ENCODE peak calls at places on chromosomes 6 and 20, in six cellular contexts. R is tibial nerve, L is Peyer's patch, Q is IMR-90, B is right lobe of liver, V is uterus. C is an unnamed sample.

GRCh38 chr6:132506869-132507813 is 5.8 kb downstream of the STX7 start:
- DNase-seq in R (no peak), B (no peak), Q (no peak), L (no peak), V (no peak), C (no peak)

GRCh38 chr6:113291751-113292445 is 565.2 kb upstream of the MARCKS start:
- DNase-seq in V (no peak), B (no peak), L (no peak), R (no peak), Q (peak), C (no peak)

GRCh38 chr6:149823013-149823412 is 41.1 kb downstream of the LRP11 start:
- DNase-seq in V (no peak), R (no peak), L (no peak), Q (no peak), B (no peak), C (no peak)

GRCh38 chr20:53942121-53942816 is 128.1 kb downstream of the BCAS1 start:
- DNase-seq in Q (no peak), L (no peak), B (no peak), R (no peak), V (no peak), C (no peak)

GRCh38 chr6:120899932-120900331 is 434.3 kb downstream of the TBC1D32 start:
- DNase-seq in L (no peak), B (no peak), V (no peak), R (no peak), Q (no peak), C (no peak)

GRCh38 chr6:119012521-119012920 is 65.9 kb downstream of the FAM184A start:
- DNase-seq in L (no peak), V (no peak), B (no peak), Q (no peak), R (no peak), C (no peak)

GRCh38 chr6:144478487-144478886 is 193.4 kb downstream of the UTRN start:
- DNase-seq in V (no peak), L (no peak), Q (no peak), B (peak), R (peak), C (no peak)

GRCh38 chr6:150573041-150573681 is 26.5 kb upstream of the PLEKHG1 start:
- DNase-seq in B (peak), L (no peak), R (no peak), Q (no peak), V (no peak), C (no peak)

GRCh38 chr6:35485402-35485877 is 11.4 kb downstream of the TEAD3 start:
- DNase-seq in B (no peak), L (no peak), Q (no peak), R (no peak), V (peak), C (no peak)

GRCh38 chr6:116461075-116461474 is at the start of gene CALHM6:
- DNase-seq in V (no peak), Q (no peak), R (no peak), B (no peak), L (no peak), C (no peak)

GRCh38 chr6:6927437-6928361 is 180.1 kb upstream of the RREB1 start:
- DNase-seq in Q (no peak), V (no peak), B (no peak), L (no peak), R (no peak), C (no peak)
- TF ChIP-seq POLR2A in Q (no peak), V (no peak), B (no peak), L (no peak), R (no peak), C (no peak)

GRCh38 chr20:49207071-49207470 is 12.1 kb upstream of the DDX27 start:
- DNase-seq in B (no peak), R (no peak), V (no peak), L (no peak), Q (no peak), C (no peak)
- TF ChIP-seq CTCF in B (no peak), R (no peak), V (no peak), L (no peak), Q (no peak), C (no peak)

GRCh38 chr20:35490736-35491181 is 35.4 kb downstream of the CEP250 start:
- DNase-seq in B (no peak), L (peak), Q (no peak), R (no peak), V (no peak), C (no peak)
- H3K4me3 ChIP-seq in B (peak), L (peak), Q (no peak), R (no peak), V (no peak), C (no peak)

GRCh38 chr20:62121776-62122658 is at the start of gene LSM14B:
- DNase-seq in Q (peak), B (peak), R (peak), V (peak), L (peak), C (peak)
- TF ChIP-seq POLR2A in Q (no peak), B (peak), R (peak), V (peak), L (peak), C (no peak)